ENCODE peak calls at places on chromosomes 3 and 15, in nine cellular contexts. N is bronchial epithelial cell, A is T-helper 2 cell, D is SK-N-SH, E is type B pancreatic cell, I is NCI-H510A treated with DMSO at 0.1 percent for 48 hours, M is epithelial cell of esophagus, O is left lung, Y is aorta. Q is an unnamed sample.

GRCh38 chr3:157088506-157089454 is 71.2 kb downstream of the CCNL1 start:
- DNase-seq in E (peak; percentile 98), O (peak; percentile 96), D (peak; percentile 99), Y (peak; percentile 98), A (peak; percentile 88), N (peak; percentile 79), I (no peak), M (peak; percentile 86), Q (peak; percentile 94)

GRCh38 chr3:193868590-193868989 is 267.4 kb upstream of the HES1 start:
- DNase-seq in N (no peak), O (no peak), D (no peak), A (no peak), Y (no peak), M (no peak), I (no peak), E (no peak), Q (no peak)

GRCh38 chr3:64716110-64716509 is 28.3 kb upstream of the ADAMTS9 start:
- DNase-seq in O (no peak), A (no peak), Y (no peak), I (no peak), M (no peak), E (no peak), D (no peak), N (no peak), Q (no peak)

GRCh38 chr3:40573985-40574384 is 49.2 kb downstream of the ZNF621 start:
- DNase-seq in D (no peak), M (no peak), N (no peak), E (no peak), O (no peak), A (no peak), Y (no peak), I (no peak), Q (no peak)

GRCh38 chr3:53147161-53147902 is 13.7 kb upstream of the PRKCD start:
- DNase-seq in M (no peak), O (no peak), E (no peak), N (no peak), Y (peak; percentile 53), A (no peak), I (no peak), D (no peak), Q (no peak)

GRCh38 chr3:140273542-140274195 is 338.7 kb downstream of the CLSTN2 start:
- DNase-seq in A (no peak), D (no peak), O (no peak), E (no peak), Y (no peak), M (no peak), N (peak; percentile 28), I (no peak), Q (no peak)

GRCh38 chr15:70033529-70034140 is 64.1 kb downstream of the TLE3 start:
- DNase-seq in Y (no peak), D (peak; percentile 94), E (no peak), O (no peak), N (no peak), M (peak; percentile 71), A (no peak), I (no peak), Q (no peak)

GRCh38 chr3:39429466-39429865 is 22.9 kb downstream of the RPSA start:
- DNase-seq in I (no peak), Y (no peak), O (no peak), N (no peak), M (no peak), D (no peak), A (no peak), E (no peak), Q (no peak)

GRCh38 chr15:44584162-44584749 is 47.3 kb downstream of the EIF3J start:
- DNase-seq in I (peak; percentile 5), E (no peak), Y (no peak), N (peak; percentile 43), O (peak; percentile 40), A (peak; percentile 40), M (peak; percentile 65), D (peak; percentile 43), Q (no peak)

Q was measured in neuronal stem cell.